ENCODE peak calls at places on chromosome 22, in eight cellular contexts. R, M, U, Y, W, C, G and I are unnamed samples.
A peak's percentile ranks its signal among the peaks of the same experiment; 100 is the strongest.

GRCh38 chr22:27090595-27090994 is 433.2 kb downstream of the MIAT start:
- DNase-seq in R (no peak), M (no peak), U (no peak), Y (no peak), W (no peak), C (no peak), G (no peak), I (no peak)

GRCh38 chr22:26700462-26700861 is 43.1 kb downstream of the MIAT start:
- DNase-seq in R (no peak), M (no peak), U (no peak), Y (no peak), W (no peak), C (no peak), G (no peak), I (no peak)

GRCh38 chr22:33869946-33870345 is 50.3 kb downstream of the LARGE1 start:
- DNase-seq in R (no peak), M (no peak), U (peak; percentile 6), Y (no peak), W (no peak), C (no peak), G (no peak), I (no peak)

GRCh38 chr22:19663821-19664325 is 50.4 kb upstream of the SEPTIN5 start:
- DNase-seq in R (no peak), M (peak; percentile 4), U (peak; percentile 82), Y (no peak), W (peak; percentile 44), C (no peak), G (peak; percentile 82), I (no peak)

GRCh38 chr22:16973591-16974297 is 34.3 kb downstream of the GAB4 start:
- DNase-seq in R (no peak), M (no peak), U (no peak), Y (no peak), W (no peak), C (no peak), G (no peak), I (no peak)

GRCh38 chr22:36734171-36735058 is 30.9 kb upstream of the CACNG2 start:
- DNase-seq in R (no peak), M (peak; percentile 15), U (peak; percentile 89), Y (no peak), W (peak; percentile 22), C (no peak), G (no peak), I (no peak)

GRCh38 chr22:42919199-42919598 is 62.1 kb upstream of the ARFGAP3 start:
- DNase-seq in R (no peak), M (peak; percentile 53), U (peak; percentile 72), Y (no peak), W (no peak), C (peak; percentile 51), G (no peak), I (no peak)

GRCh38 chr22:39427751-39428596 is 28.4 kb downstream of the TAB1 start:
- DNase-seq in R (no peak), M (no peak), U (no peak), Y (no peak), W (no peak), C (no peak), G (no peak), I (no peak)

GRCh38 chr22:26715392-26715939 is 58.1 kb downstream of the MIAT start:
- DNase-seq in R (no peak), M (no peak), U (no peak), Y (no peak), W (no peak), C (no peak), G (no peak), I (no peak)

GRCh38 chr22:32378703-32379272 is 21.1 kb downstream of the RFPL3 start:
- DNase-seq in R (no peak), M (peak; percentile 71), U (peak; percentile 35), Y (no peak), W (peak; percentile 24), C (peak; percentile 47), G (no peak), I (no peak)

GRCh38 chr22:30826670-30827355 is 132.1 kb downstream of the OSBP2 start:
- DNase-seq in R (no peak), M (no peak), U (no peak), Y (no peak), W (no peak), C (no peak), G (no peak), I (no peak)

GRCh38 chr22:41862530-41863266 is 29.8 kb downstream of the SREBF2 start:
- DNase-seq in R (no peak), M (no peak), U (peak; percentile 53), Y (no peak), W (no peak), C (no peak), G (no peak), I (no peak)

GRCh38 chr22:49011379-49011768 is 816.3 kb downstream of the BRD1 start:
- DNase-seq in R (no peak), M (no peak), U (no peak), Y (no peak), W (no peak), C (no peak), G (no peak), I (no peak)

GRCh38 chr22:38177044-38177443 is 4.6 kb downstream of the PLA2G6 start:
- DNase-seq in R (no peak), M (no peak), U (no peak), Y (no peak), W (no peak), C (no peak), G (no peak), I (no peak)

GRCh38 chr22:49964136-49964492 is 3.5 kb downstream of the PIM3 start:
- DNase-seq in R (no peak), M (no peak), U (no peak), Y (no peak), W (no peak), C (no peak), G (no peak), I (no peak)

GRCh38 chr22:29308791-29309262 is 2.4 kb downstream of the GAS2L1 start:
- DNase-seq in R (no peak), M (peak; percentile 92), U (peak; percentile 76), Y (no peak), W (peak; percentile 44), C (peak; percentile 38), G (peak; percentile 67), I (no peak)

GRCh38 chr22:35375031-35375430 is 5.9 kb upstream of the HMOX1 start:
- DNase-seq in R (no peak), M (peak; percentile 57), U (peak; percentile 77), Y (no peak), W (no peak), C (peak; percentile 14), G (no peak), I (no peak)

GRCh38 chr22:20437253-20438065 is at the start of gene SCARF2:
- DNase-seq in R (no peak), M (peak; percentile 67), U (peak; percentile 78), Y (no peak), W (peak; percentile 67), C (no peak), G (peak; percentile 84), I (no peak)

GRCh38 chr22:25477358-25477757 is 87.1 kb upstream of the GRK3 start:
- DNase-seq in R (no peak), M (no peak), U (no peak), Y (no peak), W (no peak), C (no peak), G (no peak), I (no peak)

GRCh38 chr22:44455151-44455962 is 42.7 kb downstream of the RTL6 start:
- DNase-seq in R (no peak), M (no peak), U (no peak), Y (peak; percentile 56), W (no peak), C (no peak), G (no peak), I (no peak)

GRCh38 chr22:38347181-38347943 is 30.1 kb upstream of the CSNK1E start:
- DNase-seq in R (no peak), M (no peak), U (no peak), Y (peak; percentile 50), W (no peak), C (no peak), G (peak; percentile 49), I (no peak)